ENCODE peak calls at places on chromosomes 16 and 17, in six cellular contexts. K, C, Z, D, B and M are unnamed samples.

GRCh38 chr16:88722784-88723506 is 16.6 kb downstream of the CTU2 start:
- DNase-seq in K (no peak), C (no peak), Z (no peak), D (no peak), B (no peak), M (no peak)

GRCh38 chr17:75468311-75468754 is 11.9 kb downstream of the TMEM94 start:
- DNase-seq in K (no peak), C (no peak), Z (no peak), D (no peak), B (peak), M (no peak)

GRCh38 chr16:71723537-71724319 is 773 bp downstream of the PHLPP2 start:
- DNase-seq in K (peak), C (peak), Z (peak), D (peak), B (peak), M (peak)

GRCh38 chr17:149897-150575 is 12.7 kb downstream of the SCGB1C2 start:
- DNase-seq in K (no peak), C (no peak), Z (no peak), D (no peak), B (peak), M (no peak)

GRCh38 chr17:16945513-16946201 is 26.3 kb downstream of the TNFRSF13B start:
- DNase-seq in K (no peak), C (no peak), Z (no peak), D (peak), B (no peak), M (no peak)

GRCh38 chr16:6903671-6904070 is 429.0 kb upstream of the RBFOX1 start:
- DNase-seq in K (no peak), C (no peak), Z (no peak), D (no peak), B (no peak), M (no peak)

GRCh38 chr17:67801626-67802175 is 23.6 kb upstream of the BPTF start:
- DNase-seq in K (no peak), C (no peak), Z (peak), D (no peak), B (no peak), M (no peak)

GRCh38 chr16:67150058-67150832 is 553 bp downstream of the B3GNT9 start:
- DNase-seq in K (no peak), C (peak), Z (peak), D (no peak), B (peak), M (no peak)

GRCh38 chr16:57084257-57084770 is 8.1 kb upstream of the CPNE2 start:
- DNase-seq in K (peak), C (peak), Z (peak), D (peak), B (peak), M (peak)

GRCh38 chr16:16004314-16004749 is 54.9 kb downstream of the ABCC1 start:
- DNase-seq in K (no peak), C (no peak), Z (peak), D (no peak), B (no peak), M (no peak)

GRCh38 chr16:81600275-81600674 is 155.7 kb downstream of the CMIP start:
- DNase-seq in K (no peak), C (no peak), Z (peak), D (no peak), B (no peak), M (no peak)

GRCh38 chr17:33520404-33521032 is 227.4 kb upstream of the ASIC2 start:
- DNase-seq in K (peak), C (no peak), Z (peak), D (peak), B (no peak), M (no peak)

GRCh38 chr16:53089434-53090270 is 34.9 kb downstream of the CHD9 start:
- DNase-seq in K (no peak), C (no peak), Z (peak), D (no peak), B (no peak), M (no peak)

GRCh38 chr17:69773081-69773480 is 301.9 kb upstream of the KCNJ16 start:
- DNase-seq in K (no peak), C (no peak), Z (no peak), D (no peak), B (no peak), M (no peak)

GRCh38 chr16:87420401-87421368 is 28.5 kb downstream of the MAP1LC3B start:
- DNase-seq in K (no peak), C (no peak), Z (no peak), D (peak), B (no peak), M (no peak)

GRCh38 chr17:30443721-30444120 is 33.5 kb upstream of the GOSR1 start:
- DNase-seq in K (no peak), C (no peak), Z (no peak), D (no peak), B (no peak), M (no peak)

GRCh38 chr16:87129771-87130170 is 187.4 kb downstream of the C16orf95 start:
- DNase-seq in K (no peak), C (no peak), Z (peak), D (no peak), B (no peak), M (no peak)

GRCh38 chr16:57445510-57445909 is 1.7 kb downstream of the CIAPIN1 start:
- DNase-seq in K (no peak), C (no peak), Z (no peak), D (no peak), B (no peak), M (no peak)

GRCh38 chr16:88799569-88800276 is 3.9 kb upstream of the CDT1 start:
- DNase-seq in K (peak), C (no peak), Z (no peak), D (peak), B (no peak), M (no peak)

GRCh38 chr16:20871935-20872815 is 28.0 kb downstream of the DCUN1D3 start:
- DNase-seq in K (no peak), C (no peak), Z (no peak), D (no peak), B (no peak), M (no peak)

GRCh38 chr17:49968380-49969133 is 433 bp upstream of the DLX4 start:
- DNase-seq in K (no peak), C (peak), Z (peak), D (peak), B (peak), M (no peak)

GRCh38 chr16:84700518-84701277 is 898 bp downstream of the USP10 start:
- DNase-seq in K (peak), C (no peak), Z (peak), D (peak), B (no peak), M (peak)

GRCh38 chr16:89861648-89862047 is 11.7 kb upstream of the TCF25 start:
- DNase-seq in K (no peak), C (no peak), Z (no peak), D (no peak), B (no peak), M (no peak)

GRCh38 chr16:89863741-89864391 is 9.5 kb upstream of the TCF25 start:
- DNase-seq in K (peak), C (no peak), Z (peak), D (peak), B (no peak), M (peak)

GRCh38 chr16:89862732-89863131 is 10.7 kb upstream of the TCF25 start:
- DNase-seq in K (no peak), C (no peak), Z (no peak), D (no peak), B (no peak), M (no peak)

GRCh38 chr16:89867918-89868317 is 5.5 kb upstream of the TCF25 start:
- DNase-seq in K (no peak), C (no peak), Z (no peak), D (no peak), B (no peak), M (no peak)

DNA sequence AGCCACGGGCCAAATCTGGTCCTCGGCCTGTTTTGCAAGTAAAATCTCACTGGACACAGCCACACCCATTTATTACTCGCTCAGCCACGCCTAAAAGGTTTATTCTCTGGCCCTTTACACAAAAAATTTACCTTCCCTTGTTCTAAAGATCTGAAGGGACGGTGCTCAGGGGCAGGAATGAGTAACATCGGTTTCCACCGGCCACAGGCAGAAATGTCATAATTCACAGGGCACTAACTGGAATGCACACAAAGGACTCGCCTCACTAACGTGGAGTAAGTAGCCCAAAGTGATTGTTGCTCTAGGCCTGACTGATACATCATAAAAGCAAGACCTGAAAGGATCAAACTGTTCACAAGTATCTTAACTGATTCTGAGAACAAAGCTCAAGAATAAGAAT is 9.0 kb upstream of the TCF25 start:
- DNase-seq in K (no peak), C (no peak), Z (peak), D (no peak), B (no peak), M (no peak)
- H3K4me3 ChIP-seq in K (no peak), C (no peak), Z (no peak), D (peak), B (no peak), M (no peak)

DNA sequence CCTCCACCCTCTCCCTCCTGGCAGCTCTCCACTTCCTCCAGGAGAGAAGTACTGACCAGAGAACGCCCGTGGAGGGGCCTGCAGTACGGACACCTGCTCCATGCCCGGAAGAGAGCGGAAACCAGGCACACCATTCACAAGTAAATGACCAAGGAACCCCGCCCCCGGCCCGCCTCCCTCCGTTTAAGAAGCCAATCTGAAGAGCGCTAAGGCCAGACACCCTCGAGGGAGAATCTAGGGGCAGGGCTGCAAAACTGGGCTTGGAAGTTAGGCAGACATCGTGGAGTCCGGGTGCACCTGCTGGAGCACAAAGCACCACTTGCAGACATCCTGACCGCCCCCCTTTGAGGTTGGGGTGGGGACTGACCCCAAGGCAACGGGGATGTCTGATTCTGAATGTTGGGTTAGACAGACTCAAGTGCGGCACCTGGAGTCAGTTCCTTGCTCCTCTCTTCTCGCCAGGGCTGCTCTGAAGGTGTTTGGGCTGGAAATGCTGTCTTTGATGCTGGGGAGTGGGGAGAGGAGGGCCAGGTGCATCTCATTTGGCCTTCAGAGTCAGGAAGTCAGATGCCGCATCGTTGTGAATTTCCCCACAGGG is 964 bp upstream of the FAAP100 start:
- DNase-seq in K (peak), C (peak), Z (peak), D (peak), B (peak), M (peak)
- TF ChIP-seq CTCF in K (peak), C (no peak), Z (peak), D (peak), B (no peak), M (peak)

GRCh38 chr16:49078571-49078970 is 203.1 kb downstream of the CBLN1 start:
- DNase-seq in K (no peak), C (no peak), Z (no peak), D (no peak), B (no peak), M (no peak)
- H3K4me3 ChIP-seq in K (no peak), C (no peak), Z (no peak), D (no peak), B (no peak), M (no peak)

DNA sequence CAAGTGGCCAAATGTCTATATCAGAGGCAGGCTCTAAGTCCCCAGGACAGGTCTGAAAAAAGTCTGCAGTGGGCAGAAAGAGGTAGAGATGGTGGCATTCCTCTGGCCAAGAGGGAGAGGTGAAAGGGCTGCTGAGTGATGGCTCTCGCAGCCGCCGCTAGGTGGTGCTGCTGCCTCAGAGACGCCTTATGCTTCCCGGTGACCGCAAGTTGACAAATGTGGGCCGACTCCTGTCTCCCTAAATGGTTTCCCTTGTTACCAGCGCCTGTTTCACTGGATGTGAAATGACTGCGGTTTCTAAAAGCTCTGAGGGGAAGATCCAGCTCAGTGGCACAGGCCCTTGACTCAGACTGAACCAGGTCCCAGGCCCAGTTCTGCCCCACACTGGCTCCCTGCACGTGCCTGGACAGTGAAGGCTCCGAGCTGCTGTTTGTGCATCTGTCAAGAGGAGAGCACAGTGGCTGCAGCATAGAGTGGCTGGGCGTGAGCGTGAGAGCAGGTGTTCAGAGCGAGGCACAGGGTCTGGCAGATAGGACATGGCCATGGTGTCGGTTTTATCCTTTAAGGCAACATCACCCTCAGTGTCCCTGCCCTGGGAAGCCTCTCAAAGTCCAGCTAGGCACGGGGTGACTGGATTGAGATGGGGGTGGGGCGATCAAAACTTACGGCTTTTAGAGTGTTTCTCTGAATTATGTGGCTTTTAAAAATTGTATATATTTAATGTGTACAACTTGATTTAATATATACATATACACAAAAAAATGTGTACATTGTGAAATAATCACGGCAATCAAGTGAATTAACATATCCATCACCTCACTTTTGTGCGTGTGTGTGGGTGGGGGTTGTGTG is 19.9 kb downstream of the CLEC16A start:
- DNase-seq in K (peak), C (peak), Z (peak), D (peak), B (peak), M (no peak)
- TF ChIP-seq CTCF in K (peak), C (peak), Z (peak), D (peak), B (peak), M (peak)